ENCODE peak calls at places on chromosomes 13 and 19, in seven cellular contexts. F, J, S, H, A, I and Q are unnamed samples.

GRCh38 chr13:31008400-31009115 is 76.1 kb downstream of the TEX26 start:
- DNase-seq in F (no peak), J (peak; percentile 56), S (no peak), H (no peak), A (no peak), I (no peak), Q (no peak)

GRCh38 chr19:3342246-3342645 is 24.1 kb upstream of the NFIC start:
- DNase-seq in F (no peak), J (no peak), S (no peak), H (no peak), A (no peak), I (no peak), Q (no peak)

GRCh38 chr13:36418022-36418805 is 14.1 kb upstream of the CCNA1 start:
- DNase-seq in F (no peak), J (peak; percentile 93), S (peak; percentile 77), H (no peak), A (no peak), I (no peak), Q (no peak)

GRCh38 chr19:13492128-13492527 is 14.2 kb downstream of the CACNA1A start:
- DNase-seq in F (no peak), J (peak; percentile 37), S (peak; percentile 2), H (no peak), A (no peak), I (no peak), Q (no peak)

GRCh38 chr19:29586401-29586800 is 19.7 kb upstream of the POP4 start:
- DNase-seq in F (no peak), J (no peak), S (no peak), H (no peak), A (no peak), I (no peak), Q (no peak)

GRCh38 chr13:19661126-19661525 is 27.7 kb downstream of the MPHOSPH8 start:
- DNase-seq in F (no peak), J (no peak), S (no peak), H (no peak), A (no peak), I (no peak), Q (no peak)

GRCh38 chr19:19034204-19034624 is 811 bp downstream of the ARMC6 start:
- DNase-seq in F (no peak), J (peak; percentile 42), S (peak; percentile 58), H (peak; percentile 49), A (peak; percentile 86), I (peak; percentile 80), Q (peak; percentile 80)

GRCh38 chr13:113275387-113275786 is 21.7 kb upstream of the LAMP1 start:
- DNase-seq in F (no peak), J (peak; percentile 47), S (peak; percentile 72), H (peak; percentile 50), A (peak; percentile 19), I (peak; percentile 55), Q (no peak)

GRCh38 chr19:21566073-21566472 is 60.7 kb downstream of the ZNF429 start:
- DNase-seq in F (no peak), J (no peak), S (no peak), H (no peak), A (no peak), I (no peak), Q (no peak)

GRCh38 chr19:13803038-13803437 is 7.8 kb downstream of the ZSWIM4 start:
- DNase-seq in F (no peak), J (no peak), S (no peak), H (peak; percentile 77), A (no peak), I (no peak), Q (peak; percentile 79)

GRCh38 chr13:50152655-50153309 is 137.5 kb downstream of the KCNRG start:
- DNase-seq in F (no peak), J (no peak), S (no peak), H (no peak), A (no peak), I (no peak), Q (no peak)

GRCh38 chr19:13082192-13083007 is 20.3 kb downstream of the LYL1 start:
- DNase-seq in F (no peak), J (peak; percentile 40), S (peak; percentile 53), H (no peak), A (peak; percentile 61), I (no peak), Q (no peak)

GRCh38 chr19:45676851-45677263 is 8.8 kb downstream of the GIPR start:
- DNase-seq in F (no peak), J (no peak), S (no peak), H (peak; percentile 49), A (no peak), I (peak; percentile 75), Q (peak; percentile 78)

GRCh38 chr19:56309511-56310185 is 5.0 kb downstream of the ZSCAN5A start:
- DNase-seq in F (no peak), J (no peak), S (peak; percentile 23), H (peak; percentile 62), A (no peak), I (peak; percentile 72), Q (peak; percentile 78)

GRCh38 chr19:49552749-49553148 is 24.9 kb downstream of the RCN3 start:
- DNase-seq in F (no peak), J (no peak), S (no peak), H (no peak), A (no peak), I (peak; percentile 54), Q (no peak)

GRCh38 chr13:35478384-35479222 is 2.1 kb upstream of the MAB21L1 start:
- DNase-seq in F (no peak), J (no peak), S (no peak), H (no peak), A (no peak), I (no peak), Q (no peak)

GRCh38 chr13:97535619-97536018 is 101.7 kb downstream of the RAP2A start:
- DNase-seq in F (no peak), J (peak; percentile 10), S (peak; percentile 45), H (no peak), A (no peak), I (no peak), Q (no peak)

GRCh38 chr13:97359181-97360057 is 74.5 kb upstream of the RAP2A start:
- DNase-seq in F (peak; percentile 62), J (peak; percentile 47), S (peak; percentile 92), H (peak; percentile 36), A (peak; percentile 40), I (no peak), Q (no peak)

GRCh38 chr19:6271251-6271650 is 8.5 kb downstream of the MLLT1 start:
- DNase-seq in F (no peak), J (no peak), S (peak; percentile 28), H (no peak), A (no peak), I (no peak), Q (no peak)
- TF ChIP-seq CTCF in F (peak; percentile 23), J (peak; percentile 26), S (peak; percentile 28), H (no peak), A (no peak), I (no peak), Q (peak; percentile 5)

GRCh38 chr19:17026706-17027427 is at the start of gene CPAMD8:
- DNase-seq in F (peak; percentile 11), J (no peak), S (no peak), H (no peak), A (no peak), I (no peak), Q (no peak)
- H3K4me3 ChIP-seq in F (peak within 1 kb of the TSS; percentile 56), J (no peak within 1 kb of the TSS), S (no peak within 1 kb of the TSS), H (no peak within 1 kb of the TSS), A (peak within 1 kb of the TSS; percentile 38), I (no peak within 1 kb of the TSS), Q (peak within 1 kb of the TSS; percentile 51)

GRCh38 chr19:38796154-38796553 is 7.2 kb downstream of the LGALS7B start:
- DNase-seq in F (no peak), J (no peak), S (no peak), H (no peak), A (no peak), I (no peak), Q (no peak)

GRCh38 chr19:38795549-38795948 is 6.5 kb downstream of the LGALS7B start:
- DNase-seq in F (no peak), J (no peak), S (no peak), H (no peak), A (no peak), I (no peak), Q (no peak)

GRCh38 chr19:38793186-38793585 is 4.2 kb downstream of the LGALS7B start:
- DNase-seq in F (no peak), J (no peak), S (peak; percentile 50), H (no peak), A (no peak), I (no peak), Q (no peak)

GRCh38 chr19:38792250-38793111 is 3.5 kb downstream of the LGALS7B start:
- DNase-seq in F (no peak), J (no peak), S (peak; percentile 14), H (peak; percentile 39), A (no peak), I (peak; percentile 78), Q (peak; percentile 82)

GRCh38 chr19:38793671-38794070 is 4.7 kb downstream of the LGALS7B start:
- DNase-seq in F (no peak), J (no peak), S (no peak), H (no peak), A (no peak), I (no peak), Q (no peak)
- H3K4me1 ChIP-seq in F (peaks cover 15% of the 10 kb centered on the region), J (peaks cover 5% of the 10 kb centered on the region), S (no peaks in the 10 kb centered on the region), H (peaks cover 7% of the 10 kb centered on the region), A (peaks cover 6% of the 10 kb centered on the region), I (no peaks in the 10 kb centered on the region), Q (peaks cover 13% of the 10 kb centered on the region)

GRCh38 chr19:1008268-1009042 is 8.2 kb downstream of the GRIN3B start:
- DNase-seq in F (no peak), J (no peak), S (no peak), H (no peak), A (no peak), I (peak; percentile 27), Q (no peak)

GRCh38 chr19:1010586-1011510 is 10.1 kb downstream of the TMEM259 start:
- DNase-seq in F (no peak), J (no peak), S (no peak), H (no peak), A (no peak), I (no peak), Q (no peak)

GRCh38 chr19:1007852-1008251 is 7.6 kb downstream of the GRIN3B start:
- DNase-seq in F (no peak), J (no peak), S (no peak), H (no peak), A (no peak), I (no peak), Q (no peak)

GRCh38 chr19:1009976-1010538 is 9.8 kb downstream of the GRIN3B start:
- DNase-seq in F (no peak), J (no peak), S (no peak), H (no peak), A (no peak), I (peak; percentile 29), Q (no peak)

DNA sequence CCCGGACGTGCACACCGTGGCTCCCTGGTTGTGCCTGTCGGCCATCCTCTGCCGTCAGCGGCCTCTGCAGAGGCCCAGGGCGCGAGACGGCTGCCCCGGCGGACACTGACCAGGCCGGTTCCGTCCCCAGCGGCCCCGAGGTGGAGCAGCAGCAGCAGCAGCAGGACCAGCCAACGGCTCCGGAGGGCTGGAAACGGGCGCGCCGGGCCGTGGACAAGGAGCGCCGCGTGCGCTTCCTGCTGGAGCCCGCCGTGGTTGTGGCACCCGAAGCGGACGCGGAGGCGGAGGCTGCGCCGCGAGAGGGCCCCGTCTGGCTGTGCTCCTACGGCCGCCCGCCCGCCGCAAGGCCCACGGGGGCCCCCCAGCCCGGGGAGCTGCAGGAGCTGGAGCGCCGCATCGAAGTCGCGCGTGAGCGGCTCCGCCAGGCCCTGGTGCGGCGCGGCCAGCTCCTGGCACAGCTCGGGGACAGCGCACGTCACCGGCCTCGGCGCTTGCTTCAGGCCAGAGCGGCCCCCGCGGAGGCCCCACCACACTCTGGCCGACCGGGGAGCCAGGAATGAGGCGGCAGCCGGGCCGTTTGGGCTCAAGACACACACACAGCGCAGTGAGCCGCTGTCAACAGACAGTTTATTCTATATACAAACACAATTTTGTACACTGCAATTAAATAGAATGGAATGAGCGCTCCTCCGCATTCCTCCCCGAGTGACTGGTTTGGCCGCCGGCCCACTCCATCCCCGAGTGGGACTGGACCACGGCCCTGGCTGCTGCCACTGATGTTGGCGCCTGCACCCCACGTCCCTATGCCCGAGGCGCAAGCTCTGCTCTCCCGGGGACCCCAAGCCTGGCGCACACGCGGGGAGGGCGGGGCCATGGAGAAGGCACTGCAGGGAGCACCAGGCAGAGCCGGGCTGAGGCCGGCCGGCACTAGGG is 9.1 kb downstream of the GRIN3B start:
- DNase-seq in F (no peak), J (no peak), S (peak; percentile 92), H (no peak), A (no peak), I (peak; percentile 56), Q (no peak)
- TF ChIP-seq CTCF in F (no peak), J (no peak), S (no peak), H (no peak), A (no peak), I (no peak), Q (no peak)